ENCODE peak calls at places on chromosomes 16 and 17, in four cellular contexts. C, O, A and V are unnamed samples.
A peak's percentile ranks its signal among the peaks of the same experiment; 100 is the strongest.

GRCh38 chr16:11164482-11165270 is 91.3 kb downstream of the SOCS1 start:
- DNase-seq in C (no peak), O (no peak), A (no peak), V (no peak)

GRCh38 chr17:81422776-81423697 is 27.8 kb downstream of the BAHCC1 start:
- DNase-seq in C (peak; percentile 89), O (peak; percentile 96), A (no peak), V (peak; percentile 79)

GRCh38 chr17:17682737-17683675 is 1.7 kb downstream of the RAI1 start:
- DNase-seq in C (peak; percentile 71), O (peak; percentile 89), A (no peak), V (peak; percentile 59)

GRCh38 chr17:44360826-44361225 is 2.8 kb downstream of the FAM171A2 start:
- DNase-seq in C (no peak), O (peak; percentile 63), A (no peak), V (peak; percentile 12)

GRCh38 chr17:6608321-6608720 is 32.2 kb downstream of the KIAA0753 start:
- DNase-seq in C (no peak), O (no peak), A (no peak), V (no peak)

GRCh38 chr16:54505479-54506247 is 219.1 kb upstream of the IRX3 start:
- DNase-seq in C (no peak), O (peak; percentile 35), A (no peak), V (no peak)

GRCh38 chr17:41505836-41506767 is 690 bp upstream of the KRT13 start:
- DNase-seq in C (no peak), O (no peak), A (no peak), V (no peak)

GRCh38 chr16:66366433-66367299 is at the start of gene CDH5:
- DNase-seq in C (peak; percentile 75), O (peak; percentile 86), A (peak; percentile 84), V (no peak)

GRCh38 chr17:4405038-4405669 is 28.6 kb upstream of the SPNS3 start:
- DNase-seq in C (no peak), O (no peak), A (no peak), V (no peak)

GRCh38 chr16:79571065-79571697 is 29.4 kb downstream of the MAF start:
- DNase-seq in C (no peak), O (no peak), A (no peak), V (no peak)

GRCh38 chr16:85615014-85615851 is 2.1 kb downstream of the GSE1 start:
- DNase-seq in C (peak; percentile 52), O (no peak), A (no peak), V (no peak)

GRCh38 chr16:82094942-82095540 is 60.0 kb downstream of the HSD17B2 start:
- DNase-seq in C (no peak), O (no peak), A (no peak), V (no peak)

GRCh38 chr17:29292071-29292991 is 1.6 kb downstream of the NUFIP2 start:
- DNase-seq in C (peak; percentile 72), O (peak; percentile 62), A (peak; percentile 87), V (no peak)

GRCh38 chr17:10205549-10206185 is 7.3 kb upstream of the GAS7 start:
- DNase-seq in C (no peak), O (no peak), A (no peak), V (no peak)

GRCh38 chr17:56440391-56440790 is 153.1 kb upstream of the NOG start:
- DNase-seq in C (no peak), O (no peak), A (no peak), V (no peak)

DNA sequence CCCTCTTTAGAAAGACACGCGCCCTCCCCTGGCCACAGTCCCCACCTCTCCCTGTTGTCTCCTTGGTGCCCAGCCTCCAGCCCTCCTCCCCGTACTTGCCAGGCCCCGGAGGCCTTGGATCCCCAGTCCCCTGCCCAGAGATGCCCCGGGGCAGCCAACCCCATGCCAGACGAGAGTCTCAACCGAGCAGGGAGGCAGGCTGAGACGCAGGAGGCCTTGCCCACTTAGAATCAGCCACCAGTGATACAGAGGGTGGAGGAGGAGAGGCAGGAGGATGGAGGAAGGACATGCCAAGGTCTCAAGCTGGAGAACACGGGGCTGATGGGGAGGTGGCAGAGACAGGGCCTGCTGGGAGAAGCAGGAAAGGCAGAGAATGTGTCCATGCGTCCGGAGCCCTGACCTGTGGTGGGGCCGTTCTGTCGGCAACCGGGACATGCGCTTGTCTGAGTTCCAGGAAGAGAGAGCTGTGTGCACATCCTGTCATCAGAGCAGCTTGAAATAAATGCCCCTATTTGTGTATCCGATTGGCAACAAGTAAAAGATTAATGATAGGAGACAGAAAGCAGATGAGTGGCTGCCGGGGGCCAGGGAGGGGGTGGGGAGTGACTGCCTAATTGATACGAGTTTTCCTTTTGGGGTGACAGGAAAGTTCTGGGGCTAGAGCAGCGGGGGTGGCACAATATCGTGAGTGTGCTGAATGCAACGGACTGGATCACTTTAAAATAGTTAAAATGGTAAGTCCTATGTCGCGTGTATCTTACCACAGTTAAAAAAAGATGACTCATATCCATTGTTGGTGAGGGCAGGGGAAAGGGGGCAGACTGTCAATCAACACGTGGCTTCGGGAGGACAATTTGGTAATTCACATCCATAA is 44.7 kb upstream of the MEAK7 start:
- DNase-seq in C (no peak), O (peak; percentile 25), A (no peak), V (no peak)
- TF ChIP-seq CTCF in C (no peak), O (no peak), A (no peak), V (no peak)

GRCh38 chr17:32757963-32758362 is 119.0 kb downstream of the MYO1D start:
- DNase-seq in C (no peak), O (no peak), A (no peak), V (no peak)

GRCh38 chr17:32763855-32764439 is 113.0 kb downstream of the MYO1D start:
- DNase-seq in C (no peak), O (no peak), A (no peak), V (no peak)

GRCh38 chr17:32755045-32755805 is 121.7 kb downstream of the MYO1D start:
- DNase-seq in C (no peak), O (peak; percentile 83), A (no peak), V (peak; percentile 41)

GRCh38 chr17:32756696-32757095 is 120.2 kb downstream of the MYO1D start:
- DNase-seq in C (no peak), O (no peak), A (no peak), V (no peak)

GRCh38 chr17:32759476-32759875 is 117.4 kb downstream of the MYO1D start:
- DNase-seq in C (no peak), O (no peak), A (no peak), V (no peak)
- H3K4me3 ChIP-seq in C (no peak overlapping the region), O (no peak overlapping the region), A (no peak overlapping the region), V (no peak overlapping the region)

DNA sequence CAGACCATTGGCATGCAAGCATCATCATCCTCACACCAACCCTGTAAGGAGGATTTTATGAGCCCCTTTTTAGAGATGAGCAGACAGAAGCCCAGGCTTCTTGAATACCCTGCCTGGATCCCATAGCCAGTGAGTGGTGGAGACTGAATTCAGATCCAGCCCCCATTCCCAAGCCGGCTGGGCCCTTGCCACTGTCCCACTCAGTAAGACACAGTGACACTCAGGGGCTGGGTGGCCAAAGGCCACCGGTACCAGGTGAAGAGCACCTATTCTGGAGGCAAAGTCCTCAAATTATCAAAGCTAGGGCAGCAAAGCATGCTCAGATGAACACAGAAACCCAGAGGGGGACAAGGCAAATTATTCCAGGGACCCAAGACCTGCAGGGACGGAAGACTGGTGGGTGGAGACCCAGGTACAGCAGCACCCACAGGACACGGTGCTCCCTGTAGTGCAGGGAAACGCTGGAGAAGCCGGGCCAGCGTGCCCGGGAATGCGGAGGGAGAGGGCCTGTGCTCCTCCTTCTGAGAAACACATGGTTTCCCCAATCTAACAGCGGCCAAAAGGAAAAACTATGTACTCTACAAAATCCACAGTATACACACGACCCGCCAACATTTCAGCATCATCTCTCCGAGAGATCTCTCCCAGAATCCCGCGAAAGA is 33.2 kb upstream of the CRHR1 start:
- DNase-seq in C (no peak), O (no peak), A (no peak), V (no peak)
- TF ChIP-seq CTCF in C (no peak), O (no peak), A (no peak), V (no peak)

GRCh38 chr17:39027037-39027436 is 59.8 kb upstream of the FBXO47 start:
- DNase-seq in C (peak; percentile 80), O (peak; percentile 56), A (peak; percentile 82), V (no peak)

GRCh38 chr17:39028690-39029089 is 61.5 kb upstream of the FBXO47 start:
- DNase-seq in C (no peak), O (no peak), A (no peak), V (no peak)

GRCh38 chr17:39022961-39023360 is 55.8 kb upstream of the FBXO47 start:
- DNase-seq in C (no peak), O (no peak), A (no peak), V (no peak)

DNA sequence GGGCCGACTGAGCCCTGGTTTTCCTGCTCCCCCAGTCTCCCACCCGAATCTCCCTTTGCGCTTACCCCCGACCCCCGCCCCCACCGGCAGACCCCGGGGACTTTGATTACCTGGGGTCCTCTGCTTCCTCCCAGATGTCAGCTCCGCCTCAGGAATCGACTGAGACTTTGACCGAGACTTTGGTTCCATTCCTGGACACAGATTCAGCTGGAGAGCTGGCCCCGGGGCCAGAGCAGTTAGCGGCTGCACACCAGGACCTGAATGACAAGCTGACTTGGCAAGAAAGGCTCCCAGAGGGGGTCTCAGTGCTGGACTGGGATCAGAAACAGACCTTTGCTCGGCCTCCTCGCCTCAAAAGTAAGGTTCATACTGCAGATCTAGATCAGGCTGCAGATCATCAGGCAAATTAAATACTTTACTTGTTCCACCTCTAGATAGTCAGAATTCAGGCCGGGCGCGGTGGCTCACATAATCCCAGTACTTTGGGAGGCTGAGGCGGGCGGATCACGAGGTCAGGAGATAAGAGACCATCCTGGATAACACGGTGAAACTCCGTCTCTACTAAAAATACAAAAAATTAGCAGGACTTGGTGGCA is 60.3 kb upstream of the FBXO47 start:
- DNase-seq in C (no peak), O (no peak), A (no peak), V (no peak)
- H3K4me3 ChIP-seq in C (peak overlapping the region; percentile 64), O (peak overlapping the region; percentile 39), A (peak overlapping the region; percentile 57), V (peak overlapping the region; percentile 23)